ENCODE peak calls at places on chromosomes 4 and X, in ten cellular contexts. T is A549, H is spleen, G is suprapubic skin, X is HepG2, Z is ovary, E is right lobe of liver, L is uterus, V is breast epithelium, D is HCT116. O is an unnamed sample.

GRCh38 chr4:33780952-33781655 is 2463.2 kb downstream of the ARAP2 start:
- DNase-seq in G (no peak), L (no peak), E (no peak), Z (no peak), X (no peak), H (no peak), T (peak; percentile 0), V (no peak), D (peak; percentile 55), O (no peak)

GRCh38 chrX:144946696-144947095 is 300.6 kb upstream of the SPANXN1 start:
- DNase-seq in X (no peak), D (no peak), G (no peak), T (no peak), V (no peak), Z (no peak), L (no peak), H (no peak), E (no peak), O (no peak)

GRCh38 chr4:86741841-86742240 is 107.3 kb downstream of the SLC10A6 start:
- DNase-seq in E (no peak), L (no peak), G (no peak), V (no peak), D (no peak), H (no peak), X (no peak), T (no peak), Z (no peak), O (no peak)

GRCh38 chr4:138595731-138596465 is 353.7 kb upstream of the SLC7A11 start:
- DNase-seq in Z (no peak), H (no peak), T (no peak), X (no peak), E (no peak), D (no peak), G (no peak), L (peak; percentile 19), V (no peak), O (no peak)

GRCh38 chrX:107654778-107655761 is 26.8 kb downstream of the PRPS1 start:
- DNase-seq in E (peak; percentile 67), T (no peak), D (peak; percentile 34), L (peak; percentile 50), H (peak; percentile 89), X (peak; percentile 33), Z (peak; percentile 65), G (peak; percentile 80), V (no peak), O (no peak)

GRCh38 chrX:49995021-49995731 is 72.8 kb downstream of the CLCN5 start:
- DNase-seq in D (peak; percentile 28), V (no peak), T (peak; percentile 7), H (no peak), L (no peak), Z (no peak), X (peak; percentile 30), E (no peak), G (no peak), O (no peak)

GRCh38 chr4:7041851-7042696 is 1.1 kb upstream of the TADA2B start:
- DNase-seq in T (no peak), X (no peak), D (no peak), L (peak; percentile 37), V (no peak), G (peak; percentile 87), E (peak; percentile 78), Z (peak; percentile 51), H (peak; percentile 93), O (no peak)

GRCh38 chrX:69119122-69119521 is 46.1 kb downstream of the PJA1 start:
- DNase-seq in H (no peak), L (no peak), Z (no peak), G (no peak), X (no peak), E (no peak), V (no peak), T (no peak), D (no peak), O (no peak)

GRCh38 chrX:101973066-101973465 is 41.2 kb upstream of the ZMAT1 start:
- DNase-seq in D (no peak), G (no peak), X (no peak), V (no peak), Z (no peak), E (no peak), H (no peak), T (no peak), L (no peak), O (no peak)

GRCh38 chrX:41095962-41096955 is 11.0 kb downstream of the USP9X start:
- DNase-seq in X (no peak), G (no peak), H (no peak), L (no peak), E (peak; percentile 43), V (no peak), D (no peak), Z (no peak), T (no peak), O (no peak)

GRCh38 chr4:1952046-1952700 is 56.6 kb downstream of the NELFA start:
- DNase-seq in Z (no peak), H (no peak), E (no peak), L (no peak), D (no peak), T (no peak), V (no peak), X (no peak), G (no peak), O (no peak)

GRCh38 chr4:15413010-15413622 is 14.7 kb upstream of the C1QTNF7 start:
- DNase-seq in D (no peak), E (no peak), G (no peak), X (no peak), Z (no peak), V (no peak), L (no peak), T (no peak), H (no peak), O (no peak)

GRCh38 chr4:15414601-15415091 is 13.2 kb upstream of the C1QTNF7 start:
- DNase-seq in E (no peak), T (no peak), H (no peak), Z (no peak), G (no peak), L (no peak), V (no peak), X (no peak), D (no peak), O (no peak)

GRCh38 chr4:15416357-15417327 is 11.2 kb upstream of the C1QTNF7 start:
- DNase-seq in D (no peak), L (no peak), V (no peak), E (no peak), H (no peak), X (no peak), G (no peak), T (no peak), Z (no peak), O (no peak)

GRCh38 chr4:15410750-15411149 is 17.1 kb upstream of the C1QTNF7 start:
- DNase-seq in H (no peak), X (no peak), L (peak; percentile 27), V (no peak), D (no peak), G (no peak), E (no peak), Z (no peak), T (no peak), O (no peak)

DNA sequence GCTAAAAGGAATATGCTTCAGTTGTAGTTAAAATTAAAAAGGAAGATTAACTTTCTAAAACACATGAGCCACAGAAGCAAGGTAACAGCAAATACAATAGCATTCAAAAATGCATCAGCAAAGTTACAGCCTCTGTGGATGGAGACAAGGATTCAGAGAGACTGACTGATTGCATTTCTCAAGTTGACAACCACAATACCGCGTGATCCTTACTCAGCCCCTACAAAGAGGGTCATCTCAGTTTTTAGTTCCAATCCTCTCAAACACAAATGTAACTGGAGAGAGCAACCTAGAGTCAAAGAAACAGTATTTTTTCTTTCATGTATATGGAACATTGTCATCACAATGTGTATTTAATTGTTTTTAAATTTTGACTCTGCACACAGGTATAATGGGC is 14.2 kb upstream of the C1QTNF7 start:
- DNase-seq in V (no peak), H (no peak), X (no peak), G (no peak), T (no peak), D (no peak), L (no peak), Z (no peak), E (no peak), O (no peak)
- TF ChIP-seq POLR2A in V (no peak), H (no peak), X (no peak), G (no peak), T (no peak), D (no peak), L (no peak), Z (no peak), E (no peak), O (no peak)

DNA sequence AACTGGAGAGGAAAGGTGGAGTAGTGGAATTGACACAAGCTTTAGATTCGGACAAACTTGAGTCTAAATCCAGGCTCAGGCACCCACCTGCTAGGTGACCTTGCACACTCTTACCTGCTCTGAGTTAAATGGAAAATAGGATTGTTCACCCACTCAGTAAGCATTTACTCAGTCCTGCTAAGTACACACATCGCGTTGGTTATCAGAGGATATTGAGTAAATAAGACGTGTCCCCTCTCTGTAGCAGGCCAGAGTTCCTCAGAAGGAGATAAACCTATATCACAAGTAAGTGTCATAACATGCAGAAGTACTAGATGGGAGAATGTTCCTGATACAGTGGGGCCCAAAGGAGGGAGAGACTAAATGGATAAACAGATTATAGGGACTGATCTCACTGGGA is 117.7 kb downstream of the SMIM20 start:
- DNase-seq in V (no peak), Z (no peak), H (no peak), G (no peak), L (no peak), D (no peak), E (no peak), T (no peak), X (peak; percentile 15), O (no peak)
- H3K27ac ChIP-seq in V (peak overlapping the region; percentile 40), Z (no peak overlapping the region), H (no peak overlapping the region), G (no peak overlapping the region), L (peak overlapping the region; percentile 77), D (no peak overlapping the region), E (no peak overlapping the region), T (no peak overlapping the region), X (no peak overlapping the region), O (peak overlapping the region; percentile 86)

GRCh38 chrX:23838953-23839352 is 56.0 kb downstream of the SAT1 start:
- DNase-seq in T (no peak), L (no peak), Z (no peak), E (no peak), D (no peak), H (no peak), X (no peak), V (no peak), G (no peak), O (no peak)
- TF ChIP-seq CTCF in T (no peak), L (no peak), Z (no peak), E (no peak), D (no peak), H (no peak), X (no peak), V (no peak), G (no peak), O (no peak)

DNA sequence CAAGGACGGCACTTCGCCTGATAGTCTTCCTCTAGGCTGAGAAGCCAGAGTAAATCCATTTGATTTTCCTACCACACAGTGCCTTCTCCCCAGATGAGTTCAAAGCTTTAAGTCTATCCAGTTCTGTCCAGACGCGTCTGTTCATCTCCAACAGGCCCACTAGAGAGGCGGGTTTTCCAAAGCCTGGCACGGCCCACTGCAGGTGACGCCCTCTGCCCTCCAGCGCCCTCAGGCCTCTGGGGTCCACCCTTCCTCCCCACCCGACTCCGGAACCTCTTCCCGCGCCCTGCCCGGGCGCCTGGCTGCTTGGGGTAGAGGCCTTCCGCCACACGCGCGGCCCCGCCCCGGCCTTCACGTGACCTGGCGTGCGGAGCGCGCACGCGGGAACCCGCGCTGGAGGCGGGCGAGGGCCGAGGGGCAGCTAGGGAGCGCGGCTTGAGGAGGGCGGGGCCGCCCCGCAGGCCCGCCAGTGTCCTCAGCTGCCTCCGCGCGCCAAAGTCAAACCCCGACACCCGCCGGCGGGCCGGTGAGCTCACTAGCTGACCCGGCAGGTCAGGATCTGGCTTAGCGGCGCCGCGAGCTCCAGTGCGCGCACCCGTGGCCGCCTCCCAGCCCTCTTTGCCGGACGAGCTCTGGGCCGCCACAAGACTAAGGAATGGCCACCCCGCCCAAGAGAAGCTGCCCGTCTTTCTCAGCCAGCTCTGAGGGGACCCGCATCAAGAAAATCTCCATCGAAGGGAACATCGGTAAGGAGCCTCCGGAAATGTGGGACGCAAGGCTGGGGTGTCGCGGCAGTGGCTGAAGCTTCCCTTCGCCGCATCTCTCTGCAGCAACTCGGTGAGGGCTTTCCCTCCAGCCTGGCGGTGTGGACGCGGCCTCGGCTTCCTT is at the start of gene DCK:
- DNase-seq in X (peak; percentile 85), T (peak; percentile 67), L (peak; percentile 83), Z (peak; percentile 88), H (peak; percentile 99), D (peak; percentile 77), V (peak; percentile 83), E (peak; percentile 96), G (peak; percentile 89), O (peak; percentile 56)
- TF ChIP-seq POLR2A in X (peak; percentile 82), T (peak; percentile 52), L (peak; percentile 58), Z (peak; percentile 67), H (peak; percentile 39), D (peak; percentile 59), V (peak; percentile 46), E (peak; percentile 87), G (peak; percentile 30), O (peak; percentile 77)